ENCODE peak calls at places on chromosomes 5 and 9, in four cellular contexts. O, L, G and H are unnamed samples. For H3K9me3, the result is how much of the 10 kb centered on the place peaks cover.

GRCh38 chr5:159402871-159403270 is 72.6 kb upstream of the IL12B start:
- DNase-seq in O (no peak), L (no peak), G (no peak), H (no peak)

GRCh38 chr5:61534481-61535267 is 202.6 kb downstream of the ZSWIM6 start:
- DNase-seq in O (no peak), L (peak), G (no peak), H (no peak)

GRCh38 chr5:29307498-29307897 is 1886.0 kb upstream of the CDH6 start:
- DNase-seq in O (no peak), L (no peak), G (no peak), H (no peak)

GRCh38 chr9:29691758-29692407 is 2118.6 kb upstream of the C9orf72 start:
- DNase-seq in O (no peak), L (no peak), G (no peak), H (no peak)

GRCh38 chr5:77241444-77241843 is 31.0 kb downstream of the PDE8B start:
- DNase-seq in O (no peak), L (no peak), G (no peak), H (no peak)

GRCh38 chr5:59790399-59791130 is 103.0 kb downstream of the PDE4D start:
- DNase-seq in O (no peak), L (no peak), G (no peak), H (no peak)

GRCh38 chr5:165161204-165161603 is 1655.8 kb downstream of the MAT2B start:
- DNase-seq in O (no peak), L (no peak), G (no peak), H (no peak)

GRCh38 chr5:1130218-1130946 is 18.5 kb upstream of the SLC12A7 start:
- DNase-seq in O (peak), L (no peak), G (no peak), H (no peak)

GRCh38 chr9:125861405-125862063 is 114.4 kb downstream of the PBX3 start:
- DNase-seq in O (no peak), L (no peak), G (no peak), H (no peak)

GRCh38 chr9:131889437-131890244 is 149.8 kb upstream of the RAPGEF1 start:
- DNase-seq in O (peak), L (no peak), G (no peak), H (no peak)

GRCh38 chr9:101087426-101087825 is 58.9 kb downstream of the PLPPR1 start:
- DNase-seq in O (no peak), L (no peak), G (no peak), H (no peak)

GRCh38 chr5:14870347-14871083 is 1.1 kb downstream of the ANKH start:
- DNase-seq in O (peak), L (peak), G (peak), H (peak)

GRCh38 chr5:69334793-69335268 is 2.2 kb upstream of the CCDC125 start:
- DNase-seq in O (peak), L (peak), G (peak), H (peak)

GRCh38 chr9:126763130-126763764 is 41.6 kb upstream of the ZBTB43 start:
- DNase-seq in O (no peak), L (no peak), G (no peak), H (no peak)

GRCh38 chr5:72366324-72366976 is 46.3 kb downstream of the PTCD2 start:
- DNase-seq in O (peak), L (peak), G (peak), H (peak)

GRCh38 chr5:54317511-54318260 is 7.3 kb upstream of the ARL15 start:
- DNase-seq in O (no peak), L (no peak), G (no peak), H (no peak)

GRCh38 chr9:86641970-86642369 is 287.8 kb upstream of the TUT7 start:
- DNase-seq in O (no peak), L (no peak), G (no peak), H (no peak)

GRCh38 chr9:12934515-12935301 is 159.9 kb downstream of the LURAP1L start:
- DNase-seq in O (no peak), L (no peak), G (no peak), H (no peak)

GRCh38 chr9:12813960-12814876 is 39.4 kb downstream of the LURAP1L start:
- DNase-seq in O (peak), L (no peak), G (peak), H (no peak)

GRCh38 chr9:35487066-35487465 is 2.8 kb upstream of the RUSC2 start:
- DNase-seq in O (no peak), L (no peak), G (no peak), H (no peak)

GRCh38 chr9:114851301-114851700 is 45.5 kb upstream of the TNFSF15 start:
- DNase-seq in O (no peak), L (no peak), G (no peak), H (no peak)

GRCh38 chr9:115085773-115086377 is 32.1 kb downstream of the TNC start:
- DNase-seq in O (no peak), L (no peak), G (no peak), H (no peak)

GRCh38 chr5:117943521-117943920 is 1044.8 kb downstream of the DTWD2 start:
- DNase-seq in O (no peak), L (no peak), G (no peak), H (no peak)

GRCh38 chr9:16293610-16294009 is 576.9 kb downstream of the BNC2 start:
- DNase-seq in O (no peak), L (no peak), G (no peak), H (no peak)

GRCh38 chr9:16290169-16290568 is 580.3 kb downstream of the BNC2 start:
- DNase-seq in O (no peak), L (no peak), G (no peak), H (no peak)

GRCh38 chr9:16289639-16290038 is 580.8 kb downstream of the BNC2 start:
- DNase-seq in O (no peak), L (no peak), G (no peak), H (no peak)

GRCh38 chr9:16291921-16292320 is 578.5 kb downstream of the BNC2 start:
- DNase-seq in O (no peak), L (no peak), G (no peak), H (no peak)

DNA sequence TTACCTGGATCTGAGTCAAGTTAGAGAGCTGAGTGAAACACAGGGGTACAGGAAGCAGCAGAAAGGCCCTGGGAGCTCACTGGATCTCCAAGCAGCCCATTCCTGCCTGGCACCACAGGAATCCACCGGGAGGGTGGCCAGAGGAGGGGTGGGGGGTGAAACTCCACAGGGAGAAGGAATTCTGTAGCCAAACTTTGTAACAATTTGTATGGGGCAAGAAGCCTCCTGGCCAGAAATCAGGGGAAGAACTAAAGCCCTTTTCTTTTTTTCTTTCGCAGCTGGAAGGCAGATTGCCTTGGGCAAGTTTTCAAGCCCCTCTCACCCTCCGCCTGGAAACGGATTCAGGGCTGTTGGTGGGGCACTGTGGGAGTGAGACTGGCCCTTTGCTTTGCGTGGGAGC is 576.1 kb downstream of the BNC2 start:
- DNase-seq in O (no peak), L (no peak), G (no peak), H (no peak)
- H3K9me3 ChIP-seq in O (under half), L (under half), G (under half), H (under half)

DNA sequence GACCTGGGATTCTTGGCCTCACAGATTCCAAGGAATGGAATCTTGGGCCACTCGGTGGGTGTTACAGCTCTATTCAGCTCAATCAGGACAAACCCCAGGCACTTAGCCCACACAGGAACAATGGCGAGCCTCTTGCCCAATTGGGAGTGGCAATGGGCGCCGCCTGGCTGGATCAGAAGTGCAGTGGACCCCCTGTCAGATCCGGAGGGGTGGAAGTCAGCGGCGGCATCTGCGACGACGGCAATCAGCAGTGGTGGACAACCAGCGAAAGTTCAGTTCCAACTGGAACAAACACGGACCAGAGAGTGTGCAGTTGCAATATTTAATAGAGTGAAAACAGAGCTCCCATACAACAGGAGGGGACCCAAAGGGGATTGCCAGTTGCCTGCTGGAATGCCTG is 378.3 kb downstream of the CDH9 start:
- DNase-seq in O (no peak), L (no peak), G (no peak), H (no peak)
- H3K9me3 ChIP-seq in O (under half), L (under half), G (under half), H (under half)

GRCh38 chr9:138121438-138122050 is 244.0 kb downstream of the CACNA1B start:
- DNase-seq in O (no peak), L (no peak), G (no peak), H (no peak)
- H3K9me3 ChIP-seq in O (under half), L (under half), G (under half), H (under half)

DNA sequence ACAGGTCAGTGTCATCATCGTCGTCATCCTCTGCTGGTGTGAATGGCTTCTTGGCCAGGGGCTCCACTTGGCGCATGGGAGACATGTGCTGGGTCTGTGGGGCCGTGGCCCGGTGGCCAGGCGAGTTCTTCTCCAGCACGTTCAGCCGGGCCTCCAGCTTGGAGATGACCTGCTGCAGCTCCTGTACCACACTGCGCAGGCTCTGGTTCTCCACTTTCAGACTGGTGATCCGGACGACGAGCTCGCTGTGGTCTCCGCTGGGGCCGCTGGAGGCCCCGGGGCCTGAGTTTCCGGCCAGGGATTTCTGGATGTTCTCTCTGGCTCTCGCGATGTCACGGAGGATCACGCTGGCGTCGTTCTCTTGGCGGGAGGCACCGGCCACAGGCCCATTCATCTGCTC is 40.6 kb downstream of the ZNF484 start:
- DNase-seq in O (no peak), L (no peak), G (no peak), H (no peak)
- H3K9me3 ChIP-seq in O (half or more), L (under half), G (under half), H (under half)

GRCh38 chr9:98181746-98182068 is 10.7 kb downstream of the CORO2A start:
- DNase-seq in O (no peak), L (no peak), G (no peak), H (no peak)
- H3K9me3 ChIP-seq in O (under half), L (under half), G (under half), H (under half)

DNA sequence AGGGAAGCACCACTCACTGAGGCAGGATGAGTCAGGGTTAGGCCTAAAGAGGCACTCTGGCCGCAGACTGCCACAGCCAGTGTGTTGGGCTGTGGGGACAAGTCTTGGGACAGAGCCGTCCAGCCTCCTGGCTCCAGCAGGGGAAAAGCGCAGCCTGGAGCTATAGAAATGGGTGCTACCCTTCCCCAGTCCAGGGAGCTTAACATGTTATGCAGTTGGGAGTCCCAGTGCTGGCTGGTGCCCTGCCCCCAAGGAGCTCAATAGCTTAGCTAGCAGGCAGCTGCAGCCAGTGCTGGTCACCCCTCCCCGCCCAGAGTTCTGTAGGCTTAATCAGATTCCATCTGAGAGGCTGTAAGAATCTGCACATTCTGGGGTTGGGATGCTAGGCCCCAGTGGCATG is 399.6 kb upstream of the TUSC1 start:
- DNase-seq in O (no peak), L (no peak), G (no peak), H (no peak)
- H3K9me3 ChIP-seq in O (under half), L (under half), G (under half), H (under half)

GRCh38 chr5:157949520-157949919 is 90.6 kb upstream of the CLINT1 start:
- DNase-seq in O (no peak), L (no peak), G (no peak), H (no peak)
- H3K9me3 ChIP-seq in O (under half), L (under half), G (under half), H (under half)

GRCh38 chr5:141320225-141321169 is at the start of gene TAF7:
- DNase-seq in O (peak), L (peak), G (peak), H (peak)
- H3K9me3 ChIP-seq in O (half or more), L (under half), G (under half), H (under half)

DNA sequence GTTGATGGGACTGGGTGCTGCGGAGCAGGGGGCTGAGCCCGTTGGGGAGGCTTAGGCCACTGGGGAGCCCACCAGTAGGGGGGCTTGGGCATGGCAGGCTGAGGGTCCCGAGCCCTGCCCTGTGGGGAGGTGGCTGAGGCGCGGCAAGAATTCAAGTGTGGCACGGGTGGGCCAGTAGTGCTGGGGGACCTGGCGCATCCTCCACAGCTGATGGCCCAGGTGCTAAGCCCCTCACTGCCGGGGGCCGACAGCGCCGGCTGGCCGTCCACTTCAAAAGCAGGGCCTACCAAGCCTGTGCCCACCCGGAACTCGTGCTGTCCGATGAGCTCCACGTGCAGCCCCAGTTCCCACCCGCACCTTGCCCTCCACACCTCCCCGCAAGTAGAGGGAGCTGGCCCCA is 917.5 kb downstream of the TAF11L14 start:
- DNase-seq in O (no peak), L (no peak), G (no peak), H (no peak)
- H3K9me3 ChIP-seq in O (under half), L (under half), G (under half), H (under half)